ENCODE peak calls at places on chromosomes 4 and X, in nine cellular contexts. Z is tibial nerve, N is fibroblast of lung, D is A549, A is upper lobe of left lung, G is heart right ventricle, U is right lobe of liver, O is upper lobe of right lung, J is DND-41. T is an unnamed sample.

GRCh38 chr4:7699040-7699439 is 240.6 kb downstream of the AFAP1 start:
- DNase-seq in J (no peak), A (no peak), U (no peak), N (peak), Z (no peak), G (peak), D (no peak), O (no peak), T (no peak)

GRCh38 chr4:184448828-184449227 is 25.5 kb downstream of the IRF2 start:
- DNase-seq in J (no peak), O (no peak), A (peak), N (peak), D (no peak), G (peak), Z (peak), U (peak), T (peak)

GRCh38 chr4:119655111-119655837 is 26.7 kb upstream of the PDE5A start:
- DNase-seq in U (no peak), A (no peak), D (no peak), J (no peak), Z (no peak), G (no peak), N (no peak), O (no peak), T (no peak)

GRCh38 chrX:155027509-155028066 is 944 bp downstream of the FUNDC2 start:
- DNase-seq in J (no peak), G (peak), O (no peak), U (no peak), A (peak), Z (peak), N (peak), D (no peak), T (peak)

GRCh38 chr4:53273726-53274125 is 92.1 kb downstream of the SCFD2 start:
- DNase-seq in J (no peak), N (peak), U (no peak), A (no peak), O (no peak), G (no peak), Z (no peak), D (no peak), T (no peak)

GRCh38 chr4:159549092-159549491 is 446.2 kb downstream of the RAPGEF2 start:
- DNase-seq in J (no peak), N (peak), O (no peak), A (no peak), D (no peak), Z (no peak), U (no peak), G (no peak), T (no peak)

GRCh38 chr4:62601737-62602136 is 1401.6 kb downstream of the ADGRL3 start:
- DNase-seq in A (no peak), D (no peak), G (no peak), J (no peak), O (no peak), Z (no peak), N (no peak), U (no peak), T (no peak)

GRCh38 chrX:103155201-103155600 is 59.7 kb upstream of the BEX4 start:
- DNase-seq in N (no peak), G (no peak), Z (no peak), U (no peak), O (no peak), J (no peak), A (no peak), D (no peak), T (no peak)

GRCh38 chr4:94939791-94940530 is 182.2 kb downstream of the BMPR1B start:
- DNase-seq in Z (no peak), U (no peak), J (no peak), A (no peak), O (no peak), N (peak), G (no peak), D (no peak), T (no peak)

GRCh38 chr4:1851575-1852415 is 4.2 kb downstream of the LETM1 start:
- DNase-seq in D (no peak), G (peak), N (peak), A (peak), O (no peak), U (no peak), Z (no peak), J (no peak), T (peak)

GRCh38 chr4:25821899-25822298 is 40.9 kb downstream of the SEL1L3 start:
- DNase-seq in U (no peak), Z (no peak), D (no peak), N (no peak), O (no peak), J (no peak), A (no peak), G (no peak), T (no peak)

GRCh38 chr4:109735566-109736454 is 5.9 kb upstream of the PLA2G12A start:
- DNase-seq in O (no peak), A (no peak), N (peak), G (no peak), U (no peak), D (no peak), Z (no peak), J (no peak), T (peak)

GRCh38 chr4:101853691-101854090 is 63.2 kb downstream of the BANK1 start:
- DNase-seq in O (no peak), G (no peak), N (peak), J (no peak), Z (no peak), A (no peak), D (no peak), U (no peak), T (no peak)

GRCh38 chrX:136112781-136113180 is 34.6 kb upstream of the FHL1 start:
- DNase-seq in Z (no peak), N (no peak), O (no peak), G (no peak), A (no peak), J (no peak), D (no peak), U (no peak), T (no peak)

GRCh38 chr4:101256222-101256621 is 91.1 kb downstream of the PPP3CA start:
- DNase-seq in A (no peak), U (no peak), N (no peak), Z (no peak), O (no peak), J (no peak), G (no peak), D (no peak), T (no peak)

GRCh38 chrX:134502686-134503085 is 42.7 kb downstream of the HPRT1 start:
- DNase-seq in D (no peak), Z (no peak), N (peak), O (no peak), U (no peak), J (no peak), A (no peak), G (no peak), T (no peak)

GRCh38 chrX:132433001-132433400 is 55.8 kb downstream of the MBNL3 start:
- DNase-seq in J (no peak), Z (no peak), O (no peak), A (no peak), U (no peak), N (no peak), D (no peak), G (no peak), T (no peak)

GRCh38 chrX:18377802-18378201 is 23.3 kb upstream of the SCML2 start:
- DNase-seq in D (no peak), N (no peak), U (no peak), Z (peak), J (peak), G (no peak), O (no peak), A (no peak), T (peak)

GRCh38 chrX:129781134-129782014 is 1.6 kb downstream of the SASH3 start:
- DNase-seq in Z (no peak), U (peak), N (no peak), A (peak), O (peak), D (no peak), G (no peak), J (peak), T (peak)

GRCh38 chr4:15238720-15239119 is 189.1 kb upstream of the C1QTNF7 start:
- DNase-seq in G (peak), Z (no peak), D (peak), N (peak), J (peak), O (no peak), A (peak), U (no peak), T (no peak)

GRCh38 chr4:8586671-8587468 is 5.7 kb upstream of the CPZ start:
- DNase-seq in G (no peak), U (peak), D (no peak), Z (no peak), O (peak), J (no peak), N (no peak), A (peak), T (no peak)

GRCh38 chr4:189029961-189030360 is 890.7 kb downstream of the TRIML1 start:
- DNase-seq in U (no peak), G (no peak), J (no peak), Z (no peak), O (no peak), D (no peak), A (no peak), N (no peak), T (no peak)

GRCh38 chr4:89685690-89686089 is 151.3 kb downstream of the SNCA start:
- DNase-seq in U (no peak), J (peak), D (no peak), N (no peak), G (no peak), Z (no peak), A (no peak), O (no peak), T (no peak)

GRCh38 chr4:116531870-116532269 is 553.5 kb downstream of the TRAM1L1 start:
- DNase-seq in Z (no peak), N (no peak), J (peak), U (no peak), G (no peak), A (no peak), O (no peak), D (no peak), T (no peak)

GRCh38 chr4:13705521-13706035 is 78.1 kb upstream of the BOD1L1 start:
- DNase-seq in Z (no peak), N (no peak), J (no peak), U (peak), O (peak), D (no peak), A (peak), G (peak), T (no peak)

GRCh38 chrX:150455220-150455618 is 92.1 kb downstream of the MAMLD1 start:
- DNase-seq in J (no peak), G (no peak), A (no peak), Z (no peak), O (no peak), U (no peak), N (no peak), D (no peak), T (no peak)

GRCh38 chr4:36385951-36386561 is 104.6 kb downstream of the DTHD1 start:
- DNase-seq in D (no peak), G (no peak), Z (peak), O (no peak), A (peak), J (peak), N (no peak), U (no peak), T (no peak)

GRCh38 chr4:184653650-184654049 is 4.1 kb downstream of the PRIMPOL start:
- DNase-seq in A (no peak), D (no peak), O (no peak), U (no peak), Z (no peak), N (peak), J (no peak), G (no peak), T (no peak)

GRCh38 chr4:108043536-108043935 is 53.8 kb downstream of the HADH start:
- DNase-seq in G (no peak), A (no peak), O (no peak), Z (no peak), N (no peak), D (no peak), J (peak), U (no peak), T (no peak)
- TF ChIP-seq CTCF in G (no peak), A (no peak), O (no peak), Z (no peak), N (no peak), D (no peak), J (no peak), U (no peak), T (no peak)

GRCh38 chrX:7117587-7117986 is 29.9 kb upstream of the STS start:
- DNase-seq in U (no peak), O (no peak), N (no peak), D (no peak), A (no peak), Z (no peak), G (no peak), J (no peak), T (no peak)
- H3K4me3 ChIP-seq in U (no peak), O (no peak), N (no peak), D (no peak), A (no peak), Z (no peak), G (no peak), J (no peak), T (no peak)

DNA sequence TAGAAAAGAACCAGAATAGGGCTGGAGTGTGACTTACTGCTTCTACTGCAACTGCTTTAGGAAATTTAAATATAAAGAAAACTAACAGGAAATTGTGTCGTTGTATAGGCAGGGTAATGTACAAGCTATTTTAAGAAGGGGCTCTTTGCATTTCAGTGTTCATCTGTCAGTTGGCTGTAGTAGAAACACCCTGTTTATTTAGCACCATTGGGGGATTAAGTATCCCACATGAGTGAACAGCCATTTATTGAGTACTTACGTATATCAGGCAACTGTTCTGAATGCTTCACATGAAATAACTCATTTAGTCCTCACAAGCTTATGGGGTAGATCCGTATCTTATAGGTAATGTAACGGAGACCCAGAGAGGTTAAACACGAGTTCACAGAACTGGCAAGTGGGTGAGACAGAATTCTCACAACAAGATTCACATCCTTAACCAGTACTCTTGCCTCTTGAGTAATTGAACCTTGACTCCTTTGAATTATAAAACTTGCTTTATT is 23.9 kb downstream of the STIM2 start:
- DNase-seq in A (no peak), N (no peak), J (peak), Z (no peak), O (no peak), U (no peak), D (no peak), G (no peak), T (no peak)
- H3K27ac ChIP-seq in A (peak), N (no peak), J (peak), Z (peak), O (peak), U (no peak), D (no peak), G (no peak), T (no peak)

GRCh38 chrX:46597208-46597607 is 23.6 kb downstream of the CHST7 start:
- DNase-seq in J (no peak), O (no peak), Z (no peak), U (no peak), G (no peak), A (no peak), D (no peak), N (no peak), T (no peak)

GRCh38 chrX:46602468-46603102 is 29.0 kb downstream of the CHST7 start:
- DNase-seq in Z (no peak), D (no peak), J (no peak), G (no peak), O (no peak), U (no peak), A (no peak), N (no peak), T (no peak)

GRCh38 chrX:46597774-46598173 is 24.2 kb downstream of the CHST7 start:
- DNase-seq in G (no peak), N (no peak), Z (no peak), O (no peak), J (no peak), A (no peak), U (no peak), D (no peak), T (no peak)

GRCh38 chrX:46599051-46599560 is 25.5 kb downstream of the CHST7 start:
- DNase-seq in D (no peak), U (no peak), N (no peak), A (no peak), G (no peak), Z (no peak), J (no peak), O (no peak), T (no peak)

DNA sequence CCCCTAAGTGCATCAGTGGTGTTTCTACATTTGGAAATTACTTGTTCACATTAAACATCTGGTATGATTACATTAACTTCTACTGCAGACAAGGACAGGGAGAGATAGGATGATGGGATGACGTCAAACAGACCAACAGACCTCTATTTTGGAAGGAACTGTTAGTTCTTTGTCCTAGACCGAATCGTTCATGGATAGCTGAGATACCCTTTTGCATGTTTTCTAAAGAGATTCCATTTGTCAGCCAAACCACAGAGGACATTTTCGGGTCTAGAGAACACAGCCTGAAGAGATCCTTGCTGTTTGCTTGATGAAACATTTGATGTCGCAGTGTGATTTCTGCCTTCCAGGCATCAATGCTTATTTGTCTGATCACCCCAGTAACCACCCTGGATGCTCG is 27.7 kb downstream of the CHST7 start:
- DNase-seq in J (no peak), G (no peak), Z (no peak), A (no peak), U (no peak), O (no peak), D (no peak), N (peak), T (no peak)
- TF ChIP-seq CTCF in J (no peak), G (no peak), Z (no peak), A (no peak), U (no peak), O (no peak), D (no peak), N (no peak), T (no peak)

GRCh38 chrX:39613997-39614679 is 483.6 kb downstream of the BCOR start:
- DNase-seq in O (peak), G (no peak), Z (no peak), D (no peak), A (no peak), J (no peak), N (no peak), U (peak), T (no peak)
- H3K4me3 ChIP-seq in O (peak), G (no peak), Z (no peak), D (peak), A (no peak), J (no peak), N (no peak), U (peak), T (no peak)

T was measured in adrenal gland.